ENCODE peak calls at places on chromosomes 16 and 17, in five cellular contexts. Y is colonic mucosa, W is spleen, H is body of pancreas, D is DND-41. X is an unnamed sample.

GRCh38 chr16:25060920-25061319 is 45.8 kb upstream of the ARHGAP17 start:
- DNase-seq in Y (no peak), W (no peak), H (no peak), D (peak; percentile 37), X (peak; percentile 82)

GRCh38 chr17:81392909-81393654 is 2.2 kb upstream of the BAHCC1 start:
- DNase-seq in Y (no peak), W (no peak), H (no peak), D (no peak), X (no peak)

GRCh38 chr16:68470461-68471150 is 22.3 kb upstream of the SMPD3 start:
- DNase-seq in Y (peak; percentile 42), W (peak; percentile 85), H (no peak), D (peak; percentile 32), X (no peak)

GRCh38 chr17:75869282-75870141 is 8.9 kb downstream of the TRIM47 start:
- DNase-seq in Y (peak; percentile 80), W (no peak), H (no peak), D (no peak), X (no peak)

GRCh38 chr17:29709861-29710849 is 87.4 kb upstream of the CORO6 start:
- DNase-seq in Y (no peak), W (no peak), H (no peak), D (no peak), X (no peak)

GRCh38 chr17:74417178-74418045 is 14.5 kb upstream of the GPRC5C start:
- DNase-seq in Y (peak; percentile 71), W (no peak), H (peak; percentile 34), D (no peak), X (no peak)

GRCh38 chr17:44829558-44830358 is at the start of gene GJC1:
- DNase-seq in Y (no peak), W (peak; percentile 63), H (no peak), D (peak; percentile 56), X (no peak)

GRCh38 chr17:72466199-72466598 is 345.4 kb downstream of the SOX9 start:
- DNase-seq in Y (peak; percentile 63), W (no peak), H (no peak), D (no peak), X (no peak)

GRCh38 chr17:56717471-56717870 is 116.2 kb downstream of the C17orf67 start:
- DNase-seq in Y (no peak), W (no peak), H (no peak), D (no peak), X (no peak)

GRCh38 chr17:2379489-2380224 is 21.2 kb downstream of the MNT start:
- DNase-seq in Y (no peak), W (no peak), H (no peak), D (no peak), X (no peak)

GRCh38 chr16:11240636-11241473 is 15.1 kb downstream of the SOCS1 start:
- DNase-seq in Y (no peak), W (no peak), H (no peak), D (peak; percentile 93), X (no peak)

GRCh38 chr17:47914296-47914948 is 18.4 kb downstream of the SP2 start:
- DNase-seq in Y (no peak), W (no peak), H (no peak), D (no peak), X (no peak)

GRCh38 chr17:34485999-34486398 is 93.4 kb upstream of the TMEM132E start:
- DNase-seq in Y (no peak), W (no peak), H (no peak), D (no peak), X (no peak)

GRCh38 chr16:48820379-48820778 is 210.4 kb upstream of the N4BP1 start:
- DNase-seq in Y (no peak), W (no peak), H (no peak), D (no peak), X (no peak)

GRCh38 chr16:11256657-11257130 is 690 bp upstream of the SOCS1 start:
- DNase-seq in Y (peak; percentile 72), W (no peak), H (peak; percentile 66), D (peak; percentile 48), X (no peak)

GRCh38 chr17:82384730-82385429 is 13.3 kb downstream of the UTS2R start:
- DNase-seq in Y (no peak), W (no peak), H (peak; percentile 88), D (no peak), X (no peak)

GRCh38 chr16:10362077-10362863 is 23.6 kb upstream of the ATF7IP2 start:
- DNase-seq in Y (no peak), W (peak; percentile 27), H (no peak), D (peak; percentile 79), X (peak; percentile 50)

GRCh38 chr16:48511716-48512115 is 98.3 kb downstream of the N4BP1 start:
- DNase-seq in Y (no peak), W (peak; percentile 12), H (no peak), D (no peak), X (no peak)

GRCh38 chr16:23171234-23171948 is 11.2 kb upstream of the SCNN1G start:
- DNase-seq in Y (no peak), W (no peak), H (no peak), D (no peak), X (no peak)

GRCh38 chr17:27367121-27367981 is 73.4 kb downstream of the WSB1 start:
- DNase-seq in Y (no peak), W (no peak), H (no peak), D (no peak), X (no peak)

GRCh38 chr17:50094753-50095616 is at the start of gene PDK2:
- DNase-seq in Y (peak; percentile 94), W (peak; percentile 98), H (peak; percentile 97), D (peak; percentile 90), X (peak; percentile 95)

GRCh38 chr16:506246-506546 is 21.3 kb upstream of the CAPN15 start:
- DNase-seq in Y (no peak), W (no peak), H (no peak), D (no peak), X (no peak)

GRCh38 chr17:30345527-30346075 is 11.7 kb upstream of the TMIGD1 start:
- DNase-seq in Y (no peak), W (no peak), H (no peak), D (no peak), X (no peak)

GRCh38 chr17:48439875-48440505 is 10.0 kb upstream of the SKAP1 start:
- DNase-seq in Y (no peak), W (no peak), H (peak; percentile 37), D (no peak), X (peak; percentile 44)

GRCh38 chr17:55577011-55577586 is 65.8 kb upstream of the SMIM36 start:
- DNase-seq in Y (peak; percentile 29), W (peak; percentile 81), H (peak; percentile 20), D (peak; percentile 41), X (peak; percentile 52)

GRCh38 chr16:23843143-23843542 is 7.4 kb downstream of the PRKCB start:
- DNase-seq in Y (no peak), W (no peak), H (no peak), D (no peak), X (no peak)

GRCh38 chr17:45223541-45224528 is 2.1 kb downstream of the FMNL1 start:
- DNase-seq in Y (peak; percentile 21), W (peak; percentile 80), H (no peak), D (peak; percentile 61), X (no peak)

GRCh38 chr17:4903051-4903818 is at the start of gene CHRNE:
- DNase-seq in Y (peak; percentile 92), W (peak; percentile 82), H (peak; percentile 91), D (peak; percentile 82), X (peak; percentile 77)

GRCh38 chr16:1026784-1027415 is 45.3 kb downstream of the SOX8 start:
- DNase-seq in Y (no peak), W (no peak), H (no peak), D (no peak), X (no peak)

GRCh38 chr16:10514369-10515055 is 65.9 kb downstream of the EMP2 start:
- DNase-seq in Y (peak; percentile 46), W (no peak), H (peak; percentile 79), D (peak; percentile 50), X (peak; percentile 60)

GRCh38 chr17:17105976-17106375 is 63.7 kb downstream of the MPRIP start:
- DNase-seq in Y (no peak), W (no peak), H (no peak), D (no peak), X (no peak)
- H3K27ac ChIP-seq in Y (no peak overlapping the region), W (peak overlapping the region; percentile 72), H (peak overlapping the region; percentile 5), D (no peak overlapping the region), X (no peak overlapping the region)

DNA sequence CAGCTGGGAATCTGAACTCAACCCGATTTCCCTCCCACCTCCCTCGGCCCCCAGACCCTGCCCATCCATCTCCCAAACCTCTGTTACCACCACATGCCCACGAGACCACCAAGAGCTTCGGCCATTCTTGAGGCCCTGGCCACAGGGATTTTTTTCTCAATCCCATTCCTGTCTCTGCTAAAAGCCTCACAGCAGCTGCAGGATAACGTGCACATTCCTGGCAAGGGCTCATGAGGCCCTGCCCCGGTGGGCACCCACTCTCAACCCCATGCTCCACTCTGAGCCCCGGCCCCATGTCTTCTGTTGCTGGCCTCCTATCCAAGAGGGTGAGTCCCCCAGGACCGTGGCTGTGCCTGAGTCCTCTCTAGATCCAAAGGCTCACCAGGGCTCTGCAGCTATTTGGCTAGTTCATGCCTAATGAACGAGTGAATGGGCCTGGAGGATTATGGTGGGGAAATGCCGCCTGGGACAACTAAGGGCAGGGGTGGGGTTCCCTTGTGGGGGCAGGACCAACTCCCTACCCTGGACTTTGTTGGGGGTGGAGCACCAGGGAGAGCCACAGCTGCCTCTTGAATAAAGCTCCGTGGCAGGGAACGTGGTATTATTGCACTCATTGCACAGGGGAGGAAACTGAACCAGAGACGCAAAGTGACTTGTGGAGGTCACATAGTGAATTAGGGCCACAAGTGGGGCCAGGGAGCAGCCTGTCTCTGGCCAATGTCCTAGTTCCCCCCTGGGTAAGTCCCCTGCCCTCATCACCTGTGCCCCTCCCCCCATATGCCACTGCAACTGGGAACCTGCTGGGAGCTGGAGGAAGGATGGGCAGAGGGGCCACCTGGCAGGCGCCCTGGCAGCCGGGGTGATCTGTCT is 113.8 kb upstream of the SMURF2 start:
- DNase-seq in Y (peak; percentile 27), W (no peak), H (no peak), D (no peak), X (no peak)
- H3K4me3 ChIP-seq in Y (no peak overlapping the region), W (no peak overlapping the region), H (no peak overlapping the region), D (no peak overlapping the region), X (no peak overlapping the region)

GRCh38 chr16:89448656-89449055 is 41.7 kb downstream of the ANKRD11 start:
- DNase-seq in Y (peak; percentile 67), W (no peak), H (peak; percentile 73), D (no peak), X (no peak)
- H3K4me1 ChIP-seq in Y (peaks cover 26% of the 10 kb centered on the region), W (peaks cover 100% of the 10 kb centered on the region), H (peaks cover 91% of the 10 kb centered on the region), D (peaks cover 66% of the 10 kb centered on the region), X (peaks cover 86% of the 10 kb centered on the region)

GRCh38 chr17:43129671-43130010 is 4.5 kb upstream of the BRCA1 start:
- DNase-seq in Y (no peak), W (no peak), H (no peak), D (no peak), X (no peak)

GRCh38 chr17:43125133-43125966 is at the start of gene BRCA1:
- DNase-seq in Y (peak; percentile 97), W (peak; percentile 96), H (peak; percentile 95), D (peak; percentile 98), X (peak; percentile 98)

GRCh38 chr17:43126911-43127290 is 1.7 kb upstream of the BRCA1 start:
- DNase-seq in Y (no peak), W (peak; percentile 77), H (no peak), D (no peak), X (no peak)

GRCh38 chr17:43132117-43132516 is 7.0 kb upstream of the BRCA1 start:
- DNase-seq in Y (no peak), W (no peak), H (no peak), D (no peak), X (no peak)

GRCh38 chr17:43125967-43126910 is 1.1 kb upstream of the BRCA1 start:
- DNase-seq in Y (peak; percentile 29), W (peak; percentile 80), H (no peak), D (no peak), X (no peak)
- H3K27ac ChIP-seq in Y (peak overlapping the region; percentile 85), W (peak overlapping the region; percentile 89), H (peak overlapping the region; percentile 89), D (peak overlapping the region; percentile 81), X (peak overlapping the region; percentile 83)